ENCODE peak calls at places on chromosomes 11 and 22, in nine cellular contexts. L is body of pancreas, X is AG09309, B is esophagus muscularis mucosa, Z is MCF 10A, P is colonic mucosa, F is OCI-LY7, T is GM10248, H is endothelial cell. W is an unnamed sample.

GRCh38 chr22:49914256-49914655 is 4.0 kb downstream of the ALG12 start:
- DNase-seq in L (no peak), T (no peak), P (no peak), F (no peak), H (no peak), X (no peak), B (no peak), Z (no peak), W (no peak)

GRCh38 chr11:3197044-3197715 is 21.4 kb downstream of the MRGPRG start:
- DNase-seq in H (no peak), F (no peak), Z (no peak), B (no peak), T (no peak), P (no peak), L (no peak), X (no peak), W (no peak)

GRCh38 chr11:62337682-62338181 is 484 bp downstream of the ASRGL1 start:
- DNase-seq in P (peak), H (peak), Z (no peak), T (no peak), X (no peak), B (no peak), F (no peak), L (peak), W (no peak)

GRCh38 chr11:45092901-45093760 is 53.3 kb upstream of the PRDM11 start:
- DNase-seq in X (peak), T (no peak), B (no peak), H (no peak), P (no peak), L (no peak), Z (no peak), F (no peak), W (no peak)

GRCh38 chr11:57476883-57477506 is 16.7 kb downstream of the RTN4RL2 start:
- DNase-seq in H (peak), P (peak), X (no peak), F (peak), Z (no peak), T (peak), B (no peak), L (peak), W (no peak)

GRCh38 chr11:6431861-6432260 is 8.9 kb downstream of the HPX start:
- DNase-seq in Z (peak), T (no peak), L (no peak), B (no peak), H (no peak), F (no peak), X (peak), P (no peak), W (no peak)

GRCh38 chr11:74321487-74322188 is 10.2 kb upstream of the P4HA3 start:
- DNase-seq in Z (peak), H (peak), L (peak), X (no peak), B (no peak), T (no peak), P (peak), F (peak), W (no peak)

GRCh38 chr22:27614291-27615007 is 187.1 kb downstream of the MN1 start:
- DNase-seq in P (no peak), X (no peak), F (no peak), Z (no peak), T (no peak), H (no peak), B (no peak), L (no peak), W (no peak)

GRCh38 chr11:118608268-118609214 is 1.1 kb downstream of the PHLDB1 start:
- DNase-seq in T (peak), H (no peak), P (peak), X (no peak), L (peak), B (no peak), F (no peak), Z (peak), W (peak)

GRCh38 chr11:113162590-113162961 is 151.8 kb upstream of the TTC12 start:
- DNase-seq in L (no peak), F (no peak), P (no peak), H (no peak), B (no peak), T (no peak), Z (no peak), X (no peak), W (no peak)
- TF ChIP-seq CTCF in L (no peak), F (no peak), P (no peak), H (no peak), B (no peak), T (no peak), Z (no peak), X (no peak), W (no peak)

GRCh38 chr11:101476186-101476585 is 107.6 kb downstream of the TRPC6 start:
- DNase-seq in P (no peak), T (no peak), X (no peak), Z (no peak), B (no peak), H (no peak), L (no peak), F (no peak), W (no peak)

GRCh38 chr11:101474666-101475065 is 109.1 kb downstream of the TRPC6 start:
- DNase-seq in B (no peak), H (no peak), X (no peak), T (no peak), Z (no peak), P (no peak), F (no peak), L (no peak), W (no peak)

GRCh38 chr11:101478587-101479375 is 105.0 kb downstream of the TRPC6 start:
- DNase-seq in T (no peak), X (no peak), P (no peak), H (no peak), Z (no peak), L (no peak), B (no peak), F (no peak), W (no peak)

GRCh38 chr11:101475699-101476098 is 108.1 kb downstream of the TRPC6 start:
- DNase-seq in Z (no peak), H (no peak), F (no peak), X (no peak), B (no peak), T (no peak), L (no peak), P (no peak), W (no peak)

GRCh38 chr11:101477926-101478325 is 105.9 kb downstream of the TRPC6 start:
- DNase-seq in B (no peak), Z (no peak), P (no peak), F (no peak), X (no peak), L (no peak), T (no peak), H (no peak), W (no peak)
- TF ChIP-seq CTCF in B (no peak), Z (no peak), P (no peak), F (peak), X (no peak), L (no peak), T (no peak), H (no peak), W (no peak)

GRCh38 chr11:13152264-13152663 is 125.3 kb upstream of the BMAL1 start:
- DNase-seq in H (no peak), P (no peak), L (no peak), Z (no peak), T (no peak), F (no peak), B (peak), X (no peak), W (no peak)

GRCh38 chr11:13149991-13150390 is 127.6 kb upstream of the BMAL1 start:
- DNase-seq in F (no peak), T (no peak), X (no peak), H (no peak), Z (no peak), P (no peak), L (no peak), B (peak), W (no peak)

GRCh38 chr11:13150487-13150886 is 127.1 kb upstream of the BMAL1 start:
- DNase-seq in F (no peak), X (no peak), Z (no peak), P (no peak), B (peak), T (no peak), H (no peak), L (no peak), W (no peak)

GRCh38 chr11:13152736-13153541 is 124.7 kb upstream of the BMAL1 start:
- DNase-seq in L (no peak), F (no peak), P (no peak), B (no peak), X (no peak), T (no peak), Z (peak), H (no peak), W (no peak)
- TF ChIP-seq CTCF in L (peak), F (peak), P (no peak), B (peak), X (peak), T (no peak), Z (peak), H (no peak), W (no peak)

DNA sequence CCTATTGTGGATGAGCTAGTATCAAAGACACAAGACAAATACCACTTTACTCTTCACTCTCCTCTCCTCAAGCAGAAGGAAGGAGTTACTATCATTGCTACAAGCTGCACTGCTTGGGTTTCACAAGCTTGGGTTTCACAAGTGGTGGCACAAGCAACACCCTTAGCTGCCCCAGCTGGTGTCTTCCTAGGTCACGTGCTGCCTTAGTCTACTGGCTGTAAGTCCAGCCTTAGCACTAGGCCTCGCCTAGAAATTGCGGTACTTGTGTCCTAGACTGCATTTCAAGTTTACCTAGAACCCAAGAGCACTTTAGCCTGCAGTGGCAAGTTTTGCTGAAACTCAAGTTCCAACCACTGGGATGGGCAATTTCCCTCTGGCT is 86.6 kb downstream of the EHF start:
- DNase-seq in F (no peak), B (no peak), T (no peak), L (no peak), P (no peak), Z (no peak), X (no peak), H (no peak), W (peak)
- TF ChIP-seq CTCF in F (no peak), B (no peak), T (no peak), L (no peak), P (no peak), Z (no peak), X (no peak), H (no peak), W (no peak)

W was measured in CD8-positive, alpha-beta T cell.